ENCODE peak calls at places on chromosomes 13 and 19, in six cellular contexts. One of them, this sample, is unnamed.

GRCh38 chr13:79519252-79519651 is 38.3 kb downstream of the NDFIP2 start:
- DNase-seq in ovary: no peak
- DNase-seq in AG09319: no peak
- DNase-seq in HCT116: no peak
- DNase-seq in AG10803: peak; percentile 11
- DNase-seq in suprapubic skin: no peak
- DNase-seq in this sample: no peak

GRCh38 chr13:50684366-50684765 is 159.1 kb downstream of the DLEU7 start:
- DNase-seq in ovary: no peak
- DNase-seq in AG09319: no peak
- DNase-seq in HCT116: no peak
- DNase-seq in AG10803: no peak
- DNase-seq in suprapubic skin: no peak
- DNase-seq in this sample: peak; percentile 19

GRCh38 chr13:79678100-79678499 is 197.1 kb downstream of the NDFIP2 start:
- DNase-seq in ovary: no peak
- DNase-seq in AG09319: no peak
- DNase-seq in HCT116: no peak
- DNase-seq in AG10803: peak; percentile 7
- DNase-seq in suprapubic skin: no peak
- DNase-seq in this sample: no peak

GRCh38 chr19:10207026-10207425 is 12.3 kb upstream of the DNMT1 start:
- DNase-seq in ovary: no peak
- DNase-seq in AG09319: no peak
- DNase-seq in HCT116: no peak
- DNase-seq in AG10803: no peak
- DNase-seq in suprapubic skin: no peak
- DNase-seq in this sample: no peak

GRCh38 chr13:88074794-88075509 is 403.8 kb downstream of the SLITRK5 start:
- DNase-seq in ovary: no peak
- DNase-seq in AG09319: peak; percentile 23
- DNase-seq in HCT116: no peak
- DNase-seq in AG10803: peak; percentile 73
- DNase-seq in suprapubic skin: no peak
- DNase-seq in this sample: no peak

GRCh38 chr13:109868583-109869311 is 82.4 kb upstream of the IRS2 start:
- DNase-seq in ovary: no peak
- DNase-seq in AG09319: no peak
- DNase-seq in HCT116: no peak
- DNase-seq in AG10803: no peak
- DNase-seq in suprapubic skin: no peak
- DNase-seq in this sample: no peak

GRCh38 chr13:113813749-113814434 is 50.0 kb downstream of the GAS6 start:
- DNase-seq in ovary: no peak
- DNase-seq in AG09319: no peak
- DNase-seq in HCT116: no peak
- DNase-seq in AG10803: no peak
- DNase-seq in suprapubic skin: no peak
- DNase-seq in this sample: no peak

GRCh38 chr13:91313103-91313502 is 34.4 kb upstream of the MIR17HG start:
- DNase-seq in ovary: no peak
- DNase-seq in AG09319: no peak
- DNase-seq in HCT116: no peak
- DNase-seq in AG10803: peak; percentile 26
- DNase-seq in suprapubic skin: no peak
- DNase-seq in this sample: peak; percentile 20

GRCh38 chr19:2083174-2083854 is 12.8 kb downstream of the MOB3A start:
- DNase-seq in ovary: no peak
- DNase-seq in AG09319: no peak
- DNase-seq in HCT116: no peak
- DNase-seq in AG10803: no peak
- DNase-seq in suprapubic skin: no peak
- DNase-seq in this sample: no peak

GRCh38 chr13:98482476-98483444 is 94.1 kb downstream of the STK24 start:
- DNase-seq in ovary: peak; percentile 45
- DNase-seq in AG09319: peak; percentile 61
- DNase-seq in HCT116: no peak
- DNase-seq in AG10803: peak; percentile 86
- DNase-seq in suprapubic skin: no peak
- DNase-seq in this sample: no peak

GRCh38 chr13:108621421-108621820 is 8.0 kb upstream of the MYO16 start:
- DNase-seq in ovary: no peak
- DNase-seq in AG09319: no peak
- DNase-seq in HCT116: no peak
- DNase-seq in AG10803: no peak
- DNase-seq in suprapubic skin: no peak
- DNase-seq in this sample: no peak

GRCh38 chr19:32222594-32222993 is 122.8 kb upstream of the ZNF507 start:
- DNase-seq in ovary: no peak
- DNase-seq in AG09319: no peak
- DNase-seq in HCT116: no peak
- DNase-seq in AG10803: no peak
- DNase-seq in suprapubic skin: no peak
- DNase-seq in this sample: no peak

DNA sequence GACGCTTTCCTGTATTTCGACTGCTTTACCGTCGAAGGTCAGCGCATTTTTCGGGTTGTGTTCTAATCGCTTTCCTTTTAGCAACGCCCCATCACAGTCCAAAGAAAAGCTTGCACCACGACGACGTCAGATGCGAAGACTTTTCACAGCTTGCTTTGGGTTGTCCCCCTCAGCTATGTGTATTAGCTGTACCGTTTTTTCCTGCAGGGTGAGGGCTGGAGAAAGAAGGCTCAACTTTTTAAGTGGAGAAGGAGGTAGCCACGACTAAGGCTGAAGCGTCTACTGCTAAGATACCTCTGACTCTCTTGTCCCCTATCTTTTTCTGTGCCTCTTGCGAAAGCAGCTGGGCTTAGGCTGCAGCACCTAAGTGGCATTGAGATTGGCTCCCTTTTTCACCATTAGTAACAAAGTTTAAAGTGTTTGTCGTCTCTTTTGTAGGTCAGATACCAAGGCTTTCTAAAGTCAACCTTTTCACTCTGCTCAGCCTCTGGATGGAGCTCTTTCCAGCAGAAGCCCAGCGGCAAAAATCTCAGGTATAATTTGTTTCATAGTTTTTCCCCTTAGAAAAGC is 793 bp downstream of the CDADC1 start:
- DNase-seq in ovary: no peak
- DNase-seq in AG09319: no peak
- DNase-seq in HCT116: no peak
- DNase-seq in AG10803: peak; percentile 24
- DNase-seq in suprapubic skin: no peak
- DNase-seq in this sample: no peak
- TF ChIP-seq CTCF in ovary: no peak
- TF ChIP-seq CTCF in AG09319: peak; percentile 28
- TF ChIP-seq CTCF in HCT116: no peak
- TF ChIP-seq CTCF in AG10803: peak; percentile 39
- TF ChIP-seq CTCF in suprapubic skin: no peak
- TF ChIP-seq CTCF in this sample: no peak

GRCh38 chr19:7641288-7642276 is 4.7 kb downstream of the STXBP2 start:
- DNase-seq in ovary: no peak
- DNase-seq in AG09319: no peak
- DNase-seq in HCT116: no peak
- DNase-seq in AG10803: no peak
- DNase-seq in suprapubic skin: no peak
- DNase-seq in this sample: peak; percentile 26
- TF ChIP-seq CTCF in ovary: no peak
- TF ChIP-seq CTCF in AG09319: no peak
- TF ChIP-seq CTCF in HCT116: peak; percentile 22
- TF ChIP-seq CTCF in AG10803: no peak
- TF ChIP-seq CTCF in suprapubic skin: no peak
- TF ChIP-seq CTCF in this sample: no peak

GRCh38 chr13:106535552-106536243 is at the start of gene EFNB2:
- DNase-seq in ovary: peak; percentile 82
- DNase-seq in AG09319: peak; percentile 50
- DNase-seq in HCT116: peak; percentile 85
- DNase-seq in AG10803: peak; percentile 88
- DNase-seq in suprapubic skin: peak; percentile 85
- DNase-seq in this sample: peak; percentile 95
- TF ChIP-seq CTCF in ovary: no peak
- TF ChIP-seq CTCF in AG09319: no peak
- TF ChIP-seq CTCF in HCT116: no peak
- TF ChIP-seq CTCF in AG10803: no peak
- TF ChIP-seq CTCF in suprapubic skin: no peak
- TF ChIP-seq CTCF in this sample: no peak

GRCh38 chr19:3163943-3164342 is 14.6 kb upstream of the S1PR4 start:
- DNase-seq in ovary: no peak
- DNase-seq in AG09319: no peak
- DNase-seq in HCT116: no peak
- DNase-seq in AG10803: no peak
- DNase-seq in suprapubic skin: no peak
- DNase-seq in this sample: no peak

GRCh38 chr19:3163230-3163886 is 15.2 kb upstream of the S1PR4 start:
- DNase-seq in ovary: peak; percentile 72
- DNase-seq in AG09319: no peak
- DNase-seq in HCT116: no peak
- DNase-seq in AG10803: peak; percentile 48
- DNase-seq in suprapubic skin: no peak
- DNase-seq in this sample: peak; percentile 75

GRCh38 chr19:3171894-3172679 is 6.5 kb upstream of the S1PR4 start:
- DNase-seq in ovary: no peak
- DNase-seq in AG09319: no peak
- DNase-seq in HCT116: no peak
- DNase-seq in AG10803: no peak
- DNase-seq in suprapubic skin: no peak
- DNase-seq in this sample: no peak

GRCh38 chr19:3162418-3163229 is 15.9 kb upstream of the S1PR4 start:
- DNase-seq in ovary: no peak
- DNase-seq in AG09319: no peak
- DNase-seq in HCT116: no peak
- DNase-seq in AG10803: peak; percentile 16
- DNase-seq in suprapubic skin: no peak
- DNase-seq in this sample: no peak

DNA sequence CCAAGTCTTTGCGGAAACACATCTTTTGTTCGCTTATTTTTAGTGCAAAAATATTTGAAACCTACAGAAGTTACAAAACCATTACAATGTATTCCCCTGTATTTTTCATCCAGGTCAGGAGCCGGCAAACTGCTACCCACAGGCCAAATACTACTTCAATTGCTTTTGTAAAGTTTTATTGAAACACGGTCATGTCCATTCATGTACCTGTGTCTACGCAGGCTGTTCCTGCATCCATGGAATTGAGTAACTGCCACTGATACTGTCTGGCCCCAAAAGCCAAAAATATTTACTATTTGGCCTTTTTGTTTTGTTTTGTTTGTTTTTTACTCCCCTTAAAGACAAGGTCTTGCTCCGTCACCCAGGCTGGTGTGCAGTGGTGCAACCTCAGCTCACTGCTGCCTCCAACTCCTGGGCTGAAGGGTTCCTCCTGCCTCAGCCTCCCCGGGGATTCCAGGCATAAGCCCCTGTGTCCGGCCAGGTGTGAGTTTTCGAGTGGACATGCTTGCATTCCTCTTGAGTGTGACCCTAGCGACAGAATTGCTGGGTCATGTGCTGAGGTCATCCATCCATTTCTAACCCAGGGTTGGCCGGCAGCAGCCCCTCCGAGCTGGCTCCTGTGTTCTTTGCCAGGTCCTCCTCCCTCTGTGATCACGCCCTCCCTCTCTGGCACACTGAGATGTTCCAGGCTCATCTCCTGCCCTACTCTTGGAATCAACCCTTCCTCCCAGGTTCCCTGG is 10.9 kb upstream of the S1PR4 start:
- DNase-seq in ovary: no peak
- DNase-seq in AG09319: no peak
- DNase-seq in HCT116: no peak
- DNase-seq in AG10803: no peak
- DNase-seq in suprapubic skin: no peak
- DNase-seq in this sample: no peak
- TF ChIP-seq CTCF in ovary: no peak
- TF ChIP-seq CTCF in AG09319: no peak
- TF ChIP-seq CTCF in HCT116: no peak
- TF ChIP-seq CTCF in AG10803: no peak
- TF ChIP-seq CTCF in suprapubic skin: no peak
- TF ChIP-seq CTCF in this sample: no peak

DNA sequence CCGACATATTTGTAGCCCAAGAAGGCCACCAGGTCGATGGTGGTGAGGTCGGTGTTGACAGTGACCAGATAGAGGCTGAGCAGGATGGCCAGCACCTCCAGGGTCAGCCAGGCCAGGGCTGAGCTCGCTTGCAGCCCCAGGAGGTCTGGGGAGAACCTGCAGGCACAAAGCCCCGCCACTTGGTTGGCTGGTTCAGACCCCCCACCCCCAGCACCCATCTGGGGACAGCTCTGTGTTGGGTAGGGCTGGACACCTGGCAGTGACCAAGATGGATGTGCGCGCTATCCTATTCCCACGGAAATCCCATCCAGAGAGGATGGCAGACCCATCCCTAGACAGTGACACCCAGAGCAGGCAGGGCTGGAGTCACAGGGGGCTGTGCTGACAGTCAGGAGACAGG is 3.5 kb downstream of the C19orf33 start:
- DNase-seq in ovary: no peak
- DNase-seq in AG09319: no peak
- DNase-seq in HCT116: no peak
- DNase-seq in AG10803: no peak
- DNase-seq in suprapubic skin: no peak
- DNase-seq in this sample: no peak
- TF ChIP-seq CTCF in ovary: no peak
- TF ChIP-seq CTCF in AG09319: no peak
- TF ChIP-seq CTCF in HCT116: no peak
- TF ChIP-seq CTCF in AG10803: no peak
- TF ChIP-seq CTCF in suprapubic skin: no peak
- TF ChIP-seq CTCF in this sample: no peak